ENCODE peak calls at places on chromosomes 1 and 21, in five cellular contexts. R is thyroid gland, H is brain microvascular endothelial cell, B is cardiac muscle cell, N is BJ. X is an unnamed sample.

GRCh38 chr21:29377266-29377665 is 78.5 kb downstream of the BACH1 start:
- DNase-seq in R (no peak), H (no peak), B (no peak), N (no peak), X (no peak)

GRCh38 chr21:45543710-45544448 is 1.6 kb upstream of the SLC19A1 start:
- DNase-seq in R (no peak), H (no peak), B (no peak), N (no peak), X (no peak)

GRCh38 chr1:4027492-4028138 is 127.5 kb upstream of the C1orf174 start:
- DNase-seq in R (peak), H (no peak), B (no peak), N (no peak), X (no peak)

GRCh38 chr1:9181990-9182783 is 52.4 kb upstream of the H6PD start:
- DNase-seq in R (peak), H (no peak), B (no peak), N (no peak), X (no peak)

GRCh38 chr1:34500451-34500850 is 254.4 kb upstream of the GJB5 start:
- DNase-seq in R (peak), H (no peak), B (peak), N (no peak), X (no peak)

GRCh38 chr1:9194024-9194423 is 40.5 kb upstream of the H6PD start:
- DNase-seq in R (no peak), H (peak), B (no peak), N (no peak), X (no peak)

GRCh38 chr21:44455524-44456206 is 355 bp downstream of the LRRC3 start:
- DNase-seq in R (peak), H (no peak), B (peak), N (no peak), X (no peak)

GRCh38 chr1:156383023-156383422 is 14.0 kb downstream of the RHBG start:
- DNase-seq in R (peak), H (peak), B (peak), N (no peak), X (no peak)

GRCh38 chr1:232949636-232950196 is 695 bp upstream of the NTPCR start:
- DNase-seq in R (no peak), H (no peak), B (no peak), N (no peak), X (no peak)

GRCh38 chr1:193806079-193807048 is 620.0 kb upstream of the B3GALT2 start:
- DNase-seq in R (no peak), H (no peak), B (no peak), N (no peak), X (no peak)

GRCh38 chr1:60916926-60917325 is 165.4 kb upstream of the NFIA start:
- DNase-seq in R (no peak), H (no peak), B (no peak), N (no peak), X (no peak)

GRCh38 chr1:22788298-22788697 is 77.7 kb downstream of the EPHB2 start:
- DNase-seq in R (no peak), H (no peak), B (no peak), N (no peak), X (no peak)

GRCh38 chr1:167648978-167649752 is 19.1 kb downstream of the RCSD1 start:
- DNase-seq in R (no peak), H (no peak), B (no peak), N (no peak), X (no peak)

GRCh38 chr1:182129398-182129797 is 67.9 kb upstream of the ZNF648 start:
- DNase-seq in R (peak), H (no peak), B (no peak), N (no peak), X (no peak)

GRCh38 chr1:110203021-110203661 is 7.0 kb upstream of the KCNC4 start:
- DNase-seq in R (peak), H (peak), B (peak), N (no peak), X (no peak)

GRCh38 chr1:247085310-247085709 is 6.7 kb upstream of the ZNF670 start:
- DNase-seq in R (no peak), H (no peak), B (no peak), N (no peak), X (no peak)

GRCh38 chr21:27466175-27466574 is 499.3 kb upstream of the ADAMTS5 start:
- DNase-seq in R (no peak), H (no peak), B (no peak), N (no peak), X (no peak)
- TF ChIP-seq CTCF in R (no peak), H (peak), B (peak), N (no peak), X (peak)

DNA sequence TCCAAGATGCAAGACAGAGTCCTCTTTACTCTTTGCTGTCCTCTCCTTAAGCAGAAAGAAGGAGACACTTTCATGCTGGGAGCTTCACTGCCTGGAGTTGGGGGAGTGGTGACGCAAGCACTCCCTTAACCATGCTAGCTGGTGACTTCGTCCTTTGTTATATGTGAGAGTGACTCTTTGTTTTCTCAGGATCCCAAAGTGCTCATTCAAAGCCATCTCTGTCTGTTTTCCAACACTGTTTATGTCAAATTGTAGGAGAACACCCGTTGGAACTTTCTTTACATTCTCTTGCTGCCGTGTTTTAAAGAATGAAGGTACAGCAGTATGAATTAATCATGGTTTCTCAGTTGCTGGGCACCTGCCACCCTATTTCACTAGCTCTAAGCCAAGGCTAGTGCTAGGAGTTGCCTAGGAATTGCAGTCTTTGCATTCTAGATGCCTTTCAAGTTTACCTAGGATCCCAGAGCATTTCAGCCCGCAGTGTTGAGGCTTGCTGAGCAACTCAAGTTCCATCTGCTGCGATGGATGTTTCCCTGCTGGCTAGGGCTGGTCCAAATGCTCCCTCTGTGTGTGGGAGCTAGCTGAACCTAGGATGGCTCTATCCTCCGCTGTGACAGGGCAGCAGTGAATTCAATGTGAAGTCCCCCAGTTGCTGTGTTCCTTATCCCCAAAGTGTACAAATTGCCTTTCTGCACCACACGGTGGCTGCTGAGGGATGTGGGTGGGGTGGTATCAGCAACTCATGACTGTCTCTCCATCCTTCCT is 82.6 kb upstream of the GPR52 start:
- DNase-seq in R (no peak), H (no peak), B (no peak), N (no peak), X (no peak)
- H3K4me3 ChIP-seq in R (no peak), H (no peak), B (no peak), N (no peak), X (no peak)

GRCh38 chr1:218165687-218166088 is 119.4 kb upstream of the RRP15 start:
- DNase-seq in R (no peak), H (no peak), B (no peak), N (no peak), X (no peak)

GRCh38 chr1:218171302-218171893 is 113.7 kb upstream of the RRP15 start:
- DNase-seq in R (no peak), H (no peak), B (peak), N (no peak), X (no peak)
- TF ChIP-seq CTCF in R (peak), H (peak), B (peak), N (peak), X (peak)

GRCh38 chr1:65399003-65399402 is 21.5 kb upstream of the LEPR start:
- DNase-seq in R (no peak), H (no peak), B (no peak), N (no peak), X (no peak)
- H3K4me3 ChIP-seq in R (no peak), H (no peak), B (no peak), N (no peak), X (no peak)

GRCh38 chr1:225577243-225577642 is 75.7 kb downstream of the ENAH start:
- DNase-seq in R (no peak), H (no peak), B (no peak), N (no peak), X (no peak)

GRCh38 chr1:225573216-225573615 is 79.7 kb downstream of the ENAH start:
- DNase-seq in R (no peak), H (no peak), B (no peak), N (no peak), X (no peak)

GRCh38 chr1:225578247-225578646 is 74.7 kb downstream of the ENAH start:
- DNase-seq in R (peak), H (no peak), B (no peak), N (no peak), X (no peak)

GRCh38 chr1:225567789-225568188 is 85.1 kb downstream of the ENAH start:
- DNase-seq in R (no peak), H (peak), B (no peak), N (no peak), X (no peak)

GRCh38 chr1:225572422-225572821 is 80.5 kb downstream of the ENAH start:
- DNase-seq in R (no peak), H (peak), B (no peak), N (no peak), X (no peak)
- TF ChIP-seq CTCF in R (no peak), H (peak), B (peak), N (peak), X (peak)

GRCh38 chr1:64880449-64880848 is 85.9 kb downstream of the JAK1 start:
- DNase-seq in R (no peak), H (no peak), B (no peak), N (no peak), X (no peak)

GRCh38 chr1:64884261-64885040 is 81.9 kb downstream of the JAK1 start:
- DNase-seq in R (no peak), H (peak), B (no peak), N (no peak), X (no peak)

GRCh38 chr1:64881281-64881680 is 85.1 kb downstream of the JAK1 start:
- DNase-seq in R (no peak), H (peak), B (no peak), N (peak), X (no peak)

GRCh38 chr1:64885648-64886047 is 80.7 kb downstream of the JAK1 start:
- DNase-seq in R (no peak), H (no peak), B (no peak), N (no peak), X (no peak)

GRCh38 chr1:64882574-64883255 is 83.6 kb downstream of the JAK1 start:
- DNase-seq in R (no peak), H (no peak), B (no peak), N (no peak), X (no peak)
- H3K4me3 ChIP-seq in R (no peak), H (no peak), B (no peak), N (no peak), X (no peak)

GRCh38 chr1:37661401-37661800 is 26.7 kb upstream of the RSPO1 start:
- DNase-seq in R (no peak), H (no peak), B (no peak), N (no peak), X (no peak)

GRCh38 chr1:37658486-37658885 is 23.8 kb upstream of the RSPO1 start:
- DNase-seq in R (no peak), H (no peak), B (no peak), N (no peak), X (no peak)

GRCh38 chr1:37663426-37664000 is 28.8 kb upstream of the CDCA8 start:
- DNase-seq in R (no peak), H (no peak), B (no peak), N (no peak), X (no peak)

GRCh38 chr1:37660646-37661045 is 26.0 kb upstream of the RSPO1 start:
- DNase-seq in R (no peak), H (no peak), B (no peak), N (no peak), X (no peak)

DNA sequence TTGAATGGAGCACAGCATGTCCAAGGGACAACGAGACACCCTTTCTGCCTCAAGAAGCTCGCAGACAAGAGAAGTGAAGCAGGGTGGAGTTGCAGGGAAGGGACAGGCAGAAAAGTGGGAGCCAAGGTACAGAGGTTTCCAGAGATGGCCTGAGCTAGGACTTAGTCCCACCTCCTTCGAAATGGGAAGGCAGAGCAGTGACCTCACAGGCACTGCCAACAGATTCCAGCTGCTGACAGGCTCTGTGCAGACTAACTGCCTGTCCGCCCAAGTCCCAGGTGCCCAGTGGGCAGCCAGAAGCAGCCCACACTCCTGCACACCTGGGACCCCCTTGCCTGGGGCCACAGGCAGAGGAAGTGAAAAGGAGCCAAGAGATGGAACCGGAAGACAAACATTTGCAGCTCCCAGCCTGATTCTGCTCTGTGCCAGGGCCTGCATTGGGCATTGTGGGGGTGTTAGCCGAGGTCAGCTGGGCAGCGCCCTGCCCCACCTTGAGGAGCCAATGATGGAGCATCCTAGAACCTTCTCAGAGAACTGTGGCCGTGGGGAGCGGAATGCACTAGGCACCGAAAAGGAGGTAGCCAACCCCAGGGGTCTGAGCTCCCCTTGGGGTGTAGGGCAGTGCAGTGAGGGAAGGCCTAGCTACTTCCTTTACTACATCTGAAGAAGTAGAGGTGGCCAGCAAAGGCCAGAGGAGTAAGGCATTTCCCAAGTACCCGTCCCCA is 27.5 kb upstream of the RSPO1 start:
- DNase-seq in R (no peak), H (no peak), B (no peak), N (no peak), X (no peak)
- TF ChIP-seq CTCF in R (no peak), H (no peak), B (no peak), N (no peak), X (no peak)

DNA sequence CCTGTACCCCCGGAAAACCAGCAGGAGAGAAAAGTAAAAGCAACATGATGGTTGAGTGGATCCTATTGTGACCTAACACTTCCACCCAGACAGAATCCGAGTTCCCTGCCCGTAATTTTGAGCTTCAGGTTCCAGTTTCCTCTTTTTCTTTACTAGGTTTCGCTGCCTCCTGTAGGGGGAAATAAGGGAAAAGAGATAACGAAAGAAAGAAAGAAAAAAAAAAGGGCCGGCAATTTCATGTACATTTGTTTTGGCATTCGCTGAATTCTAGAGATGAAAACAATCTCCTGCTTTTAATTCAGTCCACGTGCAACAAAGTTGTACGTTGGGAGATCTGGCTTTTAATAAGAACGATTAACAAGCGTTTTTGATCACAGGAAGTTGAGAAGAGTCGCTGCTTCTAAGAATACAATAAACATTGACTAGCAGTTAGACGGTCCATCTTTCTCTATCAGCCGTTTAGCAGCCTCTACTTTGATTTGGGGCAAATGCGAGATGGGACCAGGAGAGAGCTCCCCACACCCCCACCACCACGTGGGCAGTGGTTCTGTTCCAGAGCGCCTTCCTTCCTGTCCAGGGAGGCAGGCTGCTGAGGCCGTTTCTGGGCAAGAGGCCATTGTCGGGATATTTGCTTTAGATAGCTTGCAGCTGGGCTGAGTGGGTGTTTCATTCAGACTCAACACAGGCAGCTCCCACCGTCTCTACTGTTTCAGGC is 155.9 kb upstream of the RUNX1 start:
- DNase-seq in R (no peak), H (peak), B (no peak), N (peak), X (no peak)
- H3K4me3 ChIP-seq in R (no peak), H (no peak), B (no peak), N (no peak), X (no peak)

GRCh38 chr21:16588433-16588860 is 858.7 kb downstream of the USP25 start:
- DNase-seq in R (peak), H (peak), B (peak), N (peak), X (peak)

GRCh38 chr21:16589046-16589445 is 859.3 kb downstream of the USP25 start:
- DNase-seq in R (no peak), H (no peak), B (no peak), N (no peak), X (no peak)

GRCh38 chr21:16589499-16589898 is 859.7 kb downstream of the USP25 start:
- DNase-seq in R (no peak), H (no peak), B (no peak), N (no peak), X (no peak)

GRCh38 chr21:16587141-16587570 is 857.4 kb downstream of the USP25 start:
- DNase-seq in R (peak), H (peak), B (no peak), N (no peak), X (no peak)

GRCh38 chr21:16587671-16588379 is 858.0 kb downstream of the USP25 start:
- DNase-seq in R (no peak), H (no peak), B (no peak), N (peak), X (no peak)
- TF ChIP-seq CTCF in R (no peak), H (no peak), B (no peak), N (no peak), X (no peak)

X was measured in kidney epithelial cell.